ENCODE peak calls at places on chromosomes 1 and 21, in five cellular contexts. T, Q, L, V and R are unnamed samples.

GRCh38 chr1:221829327-221830011 is 87.6 kb upstream of the DUSP10 start:
- DNase-seq in T (peak), Q (no peak), L (no peak), V (no peak), R (no peak)

GRCh38 chr1:207898836-207899235 is 12.1 kb downstream of the CD34 start:
- DNase-seq in T (no peak), Q (no peak), L (no peak), V (no peak), R (no peak)

GRCh38 chr1:155979525-155980343 is 1.4 kb upstream of the ARHGEF2 start:
- DNase-seq in T (no peak), Q (peak), L (peak), V (no peak), R (peak)

GRCh38 chr1:28577052-28577678 is 14.9 kb upstream of the RAB42 start:
- DNase-seq in T (no peak), Q (no peak), L (no peak), V (no peak), R (no peak)

GRCh38 chr1:63023182-63023581 is 239.2 kb downstream of the ATG4C start:
- DNase-seq in T (no peak), Q (no peak), L (no peak), V (no peak), R (no peak)

GRCh38 chr1:30746212-30747027 is 11.2 kb downstream of the LAPTM5 start:
- DNase-seq in T (no peak), Q (no peak), L (no peak), V (peak), R (no peak)

GRCh38 chr1:2606004-2606805 is 19.6 kb downstream of the PRXL2B start:
- DNase-seq in T (no peak), Q (no peak), L (no peak), V (no peak), R (no peak)

GRCh38 chr1:81412954-81413353 is 387.8 kb upstream of the ADGRL2 start:
- DNase-seq in T (no peak), Q (no peak), L (no peak), V (no peak), R (no peak)

GRCh38 chr1:247402099-247402706 is 13.8 kb upstream of the NLRP3 start:
- DNase-seq in T (no peak), Q (peak), L (no peak), V (no peak), R (no peak)

GRCh38 chr1:172778461-172779455 is 119.9 kb downstream of the FASLG start:
- DNase-seq in T (no peak), Q (no peak), L (no peak), V (no peak), R (no peak)

GRCh38 chr1:198880818-198881597 is 242.2 kb downstream of the PTPRC start:
- DNase-seq in T (peak), Q (no peak), L (no peak), V (peak), R (no peak)

GRCh38 chr1:185645686-185646085 is 88.5 kb upstream of the HMCN1 start:
- DNase-seq in T (peak), Q (no peak), L (no peak), V (no peak), R (no peak)

GRCh38 chr1:154591206-154591605 is 16.8 kb downstream of the ADAR start:
- DNase-seq in T (no peak), Q (no peak), L (no peak), V (no peak), R (no peak)
- TF ChIP-seq POLR2A in T (no peak), Q (no peak), L (no peak), V (no peak), R (no peak)

DNA sequence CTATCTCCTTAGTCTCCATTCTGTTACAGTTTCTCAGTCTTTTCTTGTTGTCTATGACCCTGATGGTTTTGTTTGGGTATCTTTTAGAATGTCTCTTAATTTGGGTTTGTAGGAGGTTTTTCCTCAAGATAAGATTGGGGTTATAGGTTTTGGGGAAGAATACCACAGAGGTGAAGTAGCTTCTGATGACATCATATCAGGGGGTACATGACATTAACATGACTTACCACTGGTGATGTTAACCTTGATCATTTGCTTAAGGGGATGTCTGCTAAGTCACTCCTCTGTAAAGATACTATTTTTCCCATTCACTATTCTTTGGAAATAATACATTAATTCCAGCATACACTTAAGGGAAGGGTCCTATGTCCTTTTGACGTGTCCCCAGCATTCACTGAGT is 11.9 kb downstream of the RAVER2 start:
- DNase-seq in T (no peak), Q (no peak), L (no peak), V (no peak), R (no peak)
- TF ChIP-seq POLR2A in T (no peak), Q (no peak), L (no peak), V (no peak), R (no peak)

GRCh38 chr1:200620273-200621131 is at the start of gene KIF14:
- DNase-seq in T (peak), Q (peak), L (peak), V (peak), R (peak)
- TF ChIP-seq POLR2A in T (peak), Q (no peak), L (no peak), V (no peak), R (no peak)

DNA sequence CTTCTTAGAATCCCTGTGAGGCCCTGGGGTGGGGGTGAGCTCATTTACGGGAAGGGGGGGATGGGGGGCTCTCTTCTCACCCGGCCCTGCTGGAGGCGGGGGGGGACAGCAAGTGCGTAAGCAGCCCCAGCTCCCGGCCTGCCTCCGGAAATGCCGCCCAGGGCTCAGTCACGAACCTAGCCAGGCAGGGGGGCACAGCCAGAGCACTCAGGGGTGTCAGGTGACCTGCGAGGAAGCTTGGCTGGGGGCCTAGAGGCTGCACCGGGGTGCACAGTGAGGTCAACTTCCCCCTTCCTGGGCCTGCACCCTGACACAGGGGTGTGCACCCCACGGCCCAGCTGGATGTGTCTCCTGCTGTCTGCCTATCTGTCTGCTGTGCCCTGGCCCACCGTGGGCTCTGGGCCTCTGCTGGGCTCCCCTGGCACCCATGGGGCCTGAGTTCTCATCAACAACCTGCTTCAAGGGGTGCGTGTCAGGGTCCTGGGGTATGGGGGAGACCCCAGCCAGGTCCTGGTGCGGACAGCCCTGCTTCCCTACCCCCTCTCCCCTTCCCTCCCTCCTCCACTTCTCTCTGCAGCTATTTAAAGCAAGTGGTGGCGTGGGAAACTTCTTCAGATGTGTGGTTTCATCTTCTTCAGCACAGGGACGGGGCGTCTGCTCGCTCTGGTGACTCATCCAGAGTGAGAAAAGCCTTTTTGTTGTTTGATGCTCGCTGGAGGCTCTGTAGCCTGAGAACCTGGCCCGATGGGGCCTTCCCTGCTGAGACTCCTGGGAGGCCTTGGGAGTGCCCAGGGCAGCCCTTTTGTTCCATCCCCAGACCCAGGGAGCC is 92.5 kb upstream of the RUNX3 start:
- DNase-seq in T (peak), Q (peak), L (peak), V (peak), R (peak)
- TF ChIP-seq POLR2A in T (no peak), Q (peak), L (no peak), V (peak), R (no peak)

DNA sequence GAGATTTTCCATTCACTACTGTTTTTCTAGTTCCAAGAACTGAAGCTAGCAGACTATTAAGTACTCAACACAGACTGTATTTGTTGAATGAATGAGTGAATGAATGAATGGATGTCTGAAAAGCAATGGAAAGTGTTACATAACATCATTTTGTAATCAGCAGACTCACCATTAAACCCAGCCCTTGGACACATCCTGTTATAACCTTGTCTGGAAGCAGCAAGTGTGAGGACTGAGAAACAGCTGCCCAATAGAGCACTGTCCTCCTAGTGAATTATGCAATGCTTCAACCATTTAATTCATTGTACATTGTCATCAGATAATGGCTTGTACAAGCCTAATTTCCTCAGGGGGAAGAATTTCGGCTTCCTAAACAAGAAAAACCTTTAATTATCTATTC is 391.0 kb downstream of the LTN1 start:
- DNase-seq in T (peak), Q (no peak), L (no peak), V (no peak), R (no peak)
- TF ChIP-seq POLR2A in T (no peak), Q (no peak), L (no peak), V (no peak), R (no peak)

GRCh38 chr1:200409761-200410565 is at the start of gene ZNF281:
- DNase-seq in T (peak), Q (peak), L (peak), V (peak), R (peak)
- TF ChIP-seq POLR2A in T (peak), Q (peak), L (peak), V (peak), R (peak)

GRCh38 chr1:150613061-150613920 is 16.1 kb downstream of the ENSA start:
- DNase-seq in T (peak), Q (peak), L (no peak), V (peak), R (peak)

GRCh38 chr1:150610576-150610975 is 18.8 kb downstream of the ENSA start:
- DNase-seq in T (no peak), Q (no peak), L (no peak), V (no peak), R (no peak)

GRCh38 chr1:150612014-150612345 is 17.4 kb downstream of the ENSA start:
- DNase-seq in T (no peak), Q (no peak), L (no peak), V (no peak), R (no peak)

GRCh38 chr1:150619576-150620509 is 9.6 kb downstream of the ENSA start:
- DNase-seq in T (peak), Q (no peak), L (no peak), V (peak), R (peak)

GRCh38 chr1:150615346-150616201 is 13.8 kb downstream of the ENSA start:
- DNase-seq in T (no peak), Q (peak), L (no peak), V (no peak), R (no peak)
- TF ChIP-seq POLR2A in T (no peak), Q (no peak), L (no peak), V (no peak), R (no peak)

GRCh38 chr1:116092752-116093489 is 18.3 kb upstream of the MAB21L3 start:
- DNase-seq in T (no peak), Q (no peak), L (no peak), V (no peak), R (no peak)
- TF ChIP-seq POLR2A in T (no peak), Q (no peak), L (no peak), V (no peak), R (no peak)